ENCODE peak calls at places on chromosomes 5 and 9, in ten cellular contexts. X is epithelial cell of esophagus, J is HFFc6, U is GM12865, O is GM10248, A is heart right ventricle, E is tibial nerve, G is AG09319, S is Calu3, Y is PC-9. Z is an unnamed sample.

GRCh38 chr9:859251-859650 is 17.8 kb downstream of the DMRT1 start:
- DNase-seq in X (no peak), J (no peak), U (peak), O (peak), A (no peak), E (no peak), G (no peak), S (no peak), Y (no peak), Z (no peak)

GRCh38 chr5:1789838-1790462 is 9.7 kb downstream of the MRPL36 start:
- DNase-seq in X (peak), J (peak), U (no peak), O (no peak), A (no peak), E (no peak), G (no peak), S (no peak), Y (no peak), Z (peak)

GRCh38 chr9:70079364-70080103 is 35.9 kb downstream of the MAMDC2 start:
- DNase-seq in X (peak), J (no peak), U (no peak), O (no peak), A (no peak), E (peak), G (peak), S (peak), Y (peak), Z (peak)

GRCh38 chr5:66744040-66744439 is 147.8 kb downstream of the MAST4 start:
- DNase-seq in X (peak), J (no peak), U (no peak), O (no peak), A (peak), E (no peak), G (no peak), S (no peak), Y (no peak), Z (no peak)

GRCh38 chr9:34995288-34996060 is 5.9 kb downstream of the DNAJB5 start:
- DNase-seq in X (peak), J (peak), U (no peak), O (no peak), A (no peak), E (no peak), G (no peak), S (no peak), Y (no peak), Z (peak)

GRCh38 chr9:69431777-69432176 is 106.8 kb downstream of the ENTREP1 start:
- DNase-seq in X (peak), J (no peak), U (no peak), O (no peak), A (no peak), E (no peak), G (no peak), S (no peak), Y (no peak), Z (no peak)

GRCh38 chr5:79109527-79110492 is 1.8 kb upstream of the BHMT start:
- DNase-seq in X (peak), J (no peak), U (peak), O (peak), A (no peak), E (peak), G (no peak), S (peak), Y (no peak), Z (peak)

GRCh38 chr5:36733183-36733582 is 126.8 kb downstream of the SLC1A3 start:
- DNase-seq in X (peak), J (no peak), U (no peak), O (no peak), A (no peak), E (no peak), G (no peak), S (no peak), Y (no peak), Z (no peak)

GRCh38 chr5:179734536-179735164 is 2.0 kb downstream of the MAML1 start:
- DNase-seq in X (peak), J (no peak), U (no peak), O (no peak), A (no peak), E (no peak), G (no peak), S (no peak), Y (no peak), Z (no peak)

GRCh38 chr5:174828786-174829510 is 104.6 kb downstream of the MSX2 start:
- DNase-seq in X (no peak), J (no peak), U (no peak), O (no peak), A (no peak), E (no peak), G (peak), S (no peak), Y (no peak), Z (peak)

GRCh38 chr9:137547687-137548543 is 2.3 kb downstream of the PNPLA7 start:
- DNase-seq in X (peak), J (no peak), U (no peak), O (no peak), A (no peak), E (no peak), G (no peak), S (no peak), Y (no peak), Z (no peak)

GRCh38 chr9:1032181-1032580 is 18.0 kb upstream of the DMRT2 start:
- DNase-seq in X (no peak), J (no peak), U (no peak), O (no peak), A (no peak), E (no peak), G (no peak), S (no peak), Y (no peak), Z (no peak)

GRCh38 chr5:33043598-33043997 is 332.5 kb downstream of the NPR3 start:
- DNase-seq in X (peak), J (no peak), U (no peak), O (no peak), A (no peak), E (no peak), G (no peak), S (no peak), Y (no peak), Z (no peak)

GRCh38 chr5:1728846-1729245 is 70.8 kb downstream of the MRPL36 start:
- DNase-seq in X (no peak), J (no peak), U (no peak), O (no peak), A (no peak), E (no peak), G (no peak), S (no peak), Y (no peak), Z (no peak)

GRCh38 chr9:116733010-116733641 is 46.0 kb downstream of the TRIM32 start:
- DNase-seq in X (no peak), J (no peak), U (peak), O (peak), A (no peak), E (no peak), G (no peak), S (no peak), Y (no peak), Z (no peak)

GRCh38 chr9:16575142-16575877 is 295.2 kb downstream of the BNC2 start:
- DNase-seq in X (no peak), J (no peak), U (no peak), O (no peak), A (no peak), E (no peak), G (peak), S (no peak), Y (no peak), Z (peak)

GRCh38 chr9:135488013-135488330 is 8.4 kb downstream of the PPP1R26 start:
- DNase-seq in X (no peak), J (no peak), U (no peak), O (no peak), A (no peak), E (no peak), G (no peak), S (no peak), Y (no peak), Z (no peak)

GRCh38 chr9:35935261-35935660 is 22.7 kb downstream of the OR2S2 start:
- DNase-seq in X (peak), J (no peak), U (no peak), O (no peak), A (no peak), E (no peak), G (no peak), S (no peak), Y (no peak), Z (peak)

GRCh38 chr5:165108809-165109208 is 1603.4 kb downstream of the MAT2B start:
- DNase-seq in X (no peak), J (no peak), U (no peak), O (no peak), A (no peak), E (no peak), G (no peak), S (no peak), Y (no peak), Z (no peak)

GRCh38 chr9:127346584-127346983 is 50.4 kb upstream of the SLC2A8 start:
- DNase-seq in X (no peak), J (no peak), U (no peak), O (no peak), A (no peak), E (no peak), G (no peak), S (no peak), Y (no peak), Z (no peak)
- TF ChIP-seq CTCF in X (no peak), J (peak), U (no peak), O (no peak), A (peak), E (no peak), G (no peak), S (peak), Y (no peak), Z (no peak)

GRCh38 chr5:141669519-141669918 is 12.5 kb downstream of the ARAP3 start:
- DNase-seq in X (no peak), J (no peak), U (no peak), O (no peak), A (no peak), E (no peak), G (no peak), S (no peak), Y (no peak), Z (no peak)
- TF ChIP-seq CTCF in X (no peak), J (peak), U (peak), O (peak), A (no peak), E (no peak), G (no peak), S (no peak), Y (no peak), Z (no peak)

DNA sequence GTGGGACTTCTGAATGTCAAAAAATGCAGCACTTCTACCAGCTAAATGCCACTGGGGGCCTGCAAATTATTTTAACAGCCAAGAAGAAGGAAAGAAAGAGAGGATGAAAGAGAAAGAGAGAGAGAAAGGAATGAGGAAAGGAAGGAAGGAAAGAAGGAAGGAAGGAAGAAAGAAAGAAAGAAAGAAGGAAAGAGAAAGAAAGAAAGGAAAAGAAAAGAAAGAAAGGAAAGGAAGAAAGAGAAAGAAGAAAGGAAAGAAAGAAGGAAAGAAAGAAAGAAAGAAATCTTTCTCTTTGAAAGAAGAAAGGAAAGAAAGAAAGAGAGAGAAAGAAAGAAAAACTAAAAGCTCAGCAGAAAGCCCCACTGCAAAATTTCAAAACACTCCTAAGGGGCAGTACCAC is 69.2 kb upstream of the SV2C start:
- DNase-seq in X (no peak), J (no peak), U (no peak), O (no peak), A (no peak), E (no peak), G (no peak), S (no peak), Y (no peak), Z (no peak)
- TF ChIP-seq CTCF in X (no peak), J (no peak), U (no peak), O (no peak), A (no peak), E (no peak), G (no peak), S (no peak), Y (no peak), Z (no peak)

DNA sequence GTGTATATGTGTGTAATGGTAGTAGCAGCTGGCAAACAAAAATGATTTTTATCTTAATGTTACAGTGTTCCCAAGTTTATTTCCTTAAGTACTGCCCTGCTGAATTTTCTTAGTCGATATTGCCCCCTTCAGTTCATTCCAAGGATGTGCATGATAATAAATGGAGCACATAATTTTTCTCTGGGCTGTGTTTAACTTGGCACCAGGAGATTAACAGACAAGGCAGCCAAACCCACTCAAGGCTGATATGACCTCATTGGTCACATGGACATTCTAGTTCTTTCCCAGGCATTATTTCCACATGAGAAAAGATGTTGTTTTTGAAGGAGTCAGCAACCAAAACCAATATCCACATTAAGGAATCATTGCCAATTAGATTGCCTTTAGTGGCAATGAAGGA is 61.8 kb downstream of the COX7C start:
- DNase-seq in X (peak), J (peak), U (peak), O (peak), A (no peak), E (peak), G (peak), S (peak), Y (peak), Z (peak)
- TF ChIP-seq CTCF in X (peak), J (peak), U (peak), O (peak), A (peak), E (peak), G (peak), S (peak), Y (peak), Z (peak)

Z was measured in MCF 10A.